ENCODE peak calls at places on chromosome 16, in ten cellular contexts. C is sigmoid colon, I is stomach, Q is SK-N-MC, O is GM12878, G is GM23338, W is HCT116, P is esophagus muscularis mucosa, J is prostate gland, L is Panc1. E is an unnamed sample.

GRCh38 chr16:58339452-58339938 is 44.7 kb upstream of the PRSS54 start:
- DNase-seq in O (no peak), Q (no peak), C (no peak), W (peak; percentile 42), J (no peak), L (no peak), G (peak; percentile 81), I (no peak), P (no peak), E (peak; percentile 47)

GRCh38 chr16:27735031-27735430 is 185.1 kb downstream of the KATNIP start:
- DNase-seq in I (no peak), L (no peak), P (no peak), W (no peak), C (no peak), J (no peak), O (no peak), G (no peak), Q (no peak), E (no peak)

GRCh38 chr16:67342616-67343015 is 16.0 kb downstream of the LRRC36 start:
- DNase-seq in Q (no peak), J (no peak), W (no peak), O (no peak), I (no peak), L (no peak), C (no peak), G (no peak), P (peak; percentile 72), E (no peak)

GRCh38 chr16:2724816-2725348 is 4.9 kb upstream of the PRSS27 start:
- DNase-seq in J (no peak), L (no peak), P (no peak), G (no peak), Q (no peak), C (no peak), W (no peak), O (no peak), I (no peak), E (no peak)

GRCh38 chr16:50553731-50554360 is 5.7 kb downstream of the NKD1 start:
- DNase-seq in O (no peak), Q (no peak), W (no peak), I (no peak), J (no peak), L (no peak), C (no peak), P (no peak), G (no peak), E (no peak)

GRCh38 chr16:11717811-11718210 is 24.8 kb downstream of the TXNDC11 start:
- DNase-seq in I (no peak), W (no peak), G (no peak), O (no peak), J (no peak), L (no peak), C (no peak), Q (no peak), P (no peak), E (no peak)

GRCh38 chr16:86031141-86031678 is 132.2 kb downstream of the IRF8 start:
- DNase-seq in C (no peak), Q (no peak), W (no peak), I (no peak), L (no peak), P (no peak), G (peak; percentile 19), O (no peak), J (no peak), E (no peak)

GRCh38 chr16:66266436-66267286 is 99.8 kb upstream of the CDH5 start:
- DNase-seq in J (no peak), L (no peak), G (peak; percentile 28), P (no peak), Q (no peak), I (no peak), O (no peak), W (no peak), C (peak; percentile 86), E (peak; percentile 87)

GRCh38 chr16:57485916-57486857 is at the start of gene DOK4:
- DNase-seq in O (no peak), L (no peak), I (peak; percentile 89), P (no peak), W (no peak), G (peak; percentile 89), J (peak; percentile 74), Q (no peak), C (peak; percentile 88), E (peak; percentile 98)

GRCh38 chr16:75265911-75266701 is 14.7 kb upstream of the BCAR1 start:
- DNase-seq in J (peak; percentile 37), P (no peak), Q (no peak), G (peak; percentile 92), W (no peak), I (peak; percentile 89), O (no peak), C (peak; percentile 90), L (no peak), E (peak; percentile 99)

GRCh38 chr16:49343291-49343690 is 30.3 kb upstream of the C16orf78 start:
- DNase-seq in Q (no peak), G (no peak), C (no peak), L (no peak), J (no peak), W (no peak), I (no peak), O (no peak), P (no peak), E (no peak)

DNA sequence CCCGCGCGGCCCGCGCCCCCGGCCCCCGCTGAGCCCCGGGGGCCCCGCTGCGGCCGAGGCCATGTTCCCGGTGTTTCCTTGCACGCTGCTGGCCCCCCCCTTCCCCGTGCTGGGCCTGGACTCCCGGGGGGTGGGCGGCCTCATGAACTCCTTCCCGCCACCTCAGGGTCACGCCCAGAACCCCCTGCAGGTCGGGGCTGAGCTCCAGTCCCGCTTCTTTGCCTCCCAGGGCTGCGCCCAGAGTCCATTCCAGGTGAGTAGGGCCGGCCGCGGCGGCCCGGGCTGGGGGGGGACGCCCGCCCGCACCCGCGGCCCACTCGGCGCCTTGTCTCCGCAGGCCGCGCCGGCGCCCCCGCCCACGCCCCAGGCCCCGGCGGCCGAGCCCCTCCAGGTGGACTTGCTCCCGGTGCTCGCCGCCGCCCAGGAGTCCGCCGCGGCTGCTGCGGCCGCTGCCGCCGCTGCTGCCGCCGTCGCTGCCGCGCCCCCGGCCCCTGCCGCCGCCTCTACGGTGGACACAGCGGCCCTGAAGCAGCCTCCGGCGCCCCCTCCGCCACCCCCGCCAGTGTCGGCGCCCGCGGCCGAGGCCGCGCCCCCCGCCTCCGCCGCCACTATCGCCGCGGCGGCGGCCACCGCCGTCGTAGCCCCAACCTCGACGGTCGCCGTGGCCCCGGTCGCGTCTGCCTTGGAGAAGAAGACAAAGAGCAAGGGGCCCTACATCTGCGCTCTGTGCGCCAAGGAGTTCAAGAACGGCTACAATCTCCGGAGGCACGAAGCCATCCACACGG is 504 bp downstream of the MAZ start:
- DNase-seq in L (no peak), I (peak; percentile 44), W (no peak), O (no peak), C (peak; percentile 84), G (peak; percentile 76), J (peak; percentile 29), Q (no peak), P (no peak), E (peak; percentile 70)
- TF ChIP-seq POLR2AphosphoS5 in L (peak; percentile 79), I (no peak), W (peak; percentile 59), O (no peak), C (no peak), G (peak; percentile 53), J (no peak), Q (peak; percentile 75), P (no peak), E (peak; percentile 46)

GRCh38 chr16:89951509-89951908 is 3.0 kb downstream of the DEF8 start:
- DNase-seq in W (no peak), O (no peak), J (no peak), L (no peak), C (no peak), I (no peak), G (peak; percentile 19), P (no peak), Q (no peak), E (no peak)

GRCh38 chr16:89949121-89949742 is 677 bp downstream of the DEF8 start:
- DNase-seq in C (no peak), G (peak; percentile 25), Q (no peak), W (no peak), P (no peak), J (no peak), L (no peak), I (no peak), O (no peak), E (peak; percentile 73)

GRCh38 chr16:89952551-89952950 is 4.0 kb downstream of the DEF8 start:
- DNase-seq in O (no peak), G (no peak), Q (no peak), P (no peak), J (no peak), L (no peak), C (no peak), I (no peak), W (no peak), E (no peak)

GRCh38 chr16:89952049-89952448 is 3.5 kb downstream of the DEF8 start:
- DNase-seq in G (no peak), L (no peak), O (no peak), W (no peak), Q (no peak), J (no peak), C (no peak), I (no peak), P (no peak), E (no peak)

GRCh38 chr16:89949756-89950155 is 1.2 kb downstream of the DEF8 start:
- DNase-seq in C (no peak), W (no peak), O (no peak), P (no peak), G (no peak), L (no peak), I (no peak), J (no peak), Q (no peak), E (no peak)
- TF ChIP-seq POLR2AphosphoS5 in C (no peak), W (no peak), O (no peak), P (no peak), G (no peak), L (no peak), I (no peak), J (no peak), Q (no peak), E (no peak)

GRCh38 chr16:88411951-88412576 is 29.3 kb downstream of the ZNF469 start:
- DNase-seq in P (no peak), Q (no peak), C (no peak), L (no peak), O (no peak), J (no peak), G (no peak), W (no peak), I (no peak), E (no peak)
- TF ChIP-seq POLR2AphosphoS5 in P (no peak), Q (no peak), C (no peak), L (no peak), O (no peak), J (no peak), G (no peak), W (no peak), I (no peak), E (no peak)

DNA sequence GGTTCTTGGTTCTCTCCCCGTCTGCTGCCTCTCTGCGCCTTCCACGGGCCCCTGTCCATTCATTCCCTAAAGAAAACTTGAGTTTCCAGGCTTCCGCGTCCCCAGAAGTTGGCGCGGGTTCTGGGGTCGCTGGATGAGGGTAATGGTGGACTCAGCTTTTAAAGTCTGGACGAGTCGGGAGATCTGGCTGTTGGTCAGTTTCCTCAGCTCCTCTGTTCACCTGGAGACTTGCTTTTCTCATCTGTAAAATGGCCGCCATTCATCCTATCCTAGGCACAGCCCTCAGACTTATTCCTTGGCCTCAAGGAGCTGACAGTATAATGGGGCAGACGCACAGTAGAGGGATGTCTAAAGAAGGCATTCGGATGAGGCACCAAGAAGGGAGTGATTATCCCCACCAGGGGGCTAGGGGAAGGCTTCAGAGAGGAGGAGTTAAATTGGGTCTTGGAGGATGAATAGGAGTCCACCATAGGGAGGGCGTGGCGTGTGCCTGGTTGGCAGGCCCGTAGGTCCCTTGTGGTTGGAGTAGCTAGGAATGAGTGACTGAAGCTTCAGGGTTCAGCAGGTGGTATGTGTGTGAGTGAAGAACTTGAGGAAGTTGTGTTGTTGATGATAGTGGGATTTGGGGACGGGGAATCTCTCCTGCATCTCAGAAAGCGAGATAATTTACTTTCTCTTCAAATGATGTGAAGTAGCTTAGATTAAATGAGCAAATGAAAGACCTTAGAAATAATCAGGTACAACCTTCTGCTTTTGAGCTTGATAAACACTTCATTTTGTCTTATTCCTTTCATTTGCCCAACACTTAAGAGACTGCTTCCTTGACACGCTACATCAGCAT is 655 bp downstream of the VPS35L start:
- DNase-seq in G (peak; percentile 94), Q (no peak), L (peak; percentile 84), J (no peak), I (no peak), C (no peak), W (peak; percentile 59), O (peak; percentile 13), P (no peak), E (peak; percentile 39)
- TF ChIP-seq POLR2AphosphoS5 in G (no peak), Q (no peak), L (no peak), J (no peak), I (no peak), C (no peak), W (no peak), O (no peak), P (no peak), E (no peak)

E was measured in SK-N-SH.